ENCODE peak calls at places on chromosomes 2 and 18, in seven cellular contexts. One of them, this sample, is unnamed.

GRCh38 chr2:43184339-43184895 is 42.0 kb downstream of the ZFP36L2 start:
- DNase-seq in uterus: no peak
- DNase-seq in kidney epithelial cell: peak
- DNase-seq in heart right ventricle: no peak
- DNase-seq in AG09309: peak
- DNase-seq in upper lobe of right lung: no peak
- DNase-seq in fibroblast of mammary gland: peak
- DNase-seq in this sample: no peak

GRCh38 chr2:67702284-67702683 is 305.2 kb downstream of the ETAA1 start:
- DNase-seq in uterus: no peak
- DNase-seq in fibroblast of mammary gland: no peak
- DNase-seq in AG09309: no peak
- DNase-seq in kidney epithelial cell: no peak
- DNase-seq in upper lobe of right lung: no peak
- DNase-seq in heart right ventricle: no peak
- DNase-seq in this sample: no peak

GRCh38 chr2:144501118-144501517 is 18.8 kb downstream of the ZEB2 start:
- DNase-seq in AG09309: no peak
- DNase-seq in uterus: no peak
- DNase-seq in upper lobe of right lung: no peak
- DNase-seq in kidney epithelial cell: no peak
- DNase-seq in fibroblast of mammary gland: peak
- DNase-seq in heart right ventricle: no peak
- DNase-seq in this sample: no peak

GRCh38 chr2:24399434-24400206 is 39.3 kb upstream of the ITSN2 start:
- DNase-seq in uterus: no peak
- DNase-seq in AG09309: no peak
- DNase-seq in kidney epithelial cell: no peak
- DNase-seq in upper lobe of right lung: no peak
- DNase-seq in heart right ventricle: no peak
- DNase-seq in fibroblast of mammary gland: no peak
- DNase-seq in this sample: no peak

GRCh38 chr2:33453905-33454479 is 22.5 kb upstream of the RASGRP3 start:
- DNase-seq in kidney epithelial cell: no peak
- DNase-seq in upper lobe of right lung: no peak
- DNase-seq in fibroblast of mammary gland: no peak
- DNase-seq in uterus: no peak
- DNase-seq in AG09309: no peak
- DNase-seq in heart right ventricle: no peak
- DNase-seq in this sample: no peak

GRCh38 chr2:130799295-130799694 is 37.4 kb upstream of the ARHGEF4 start:
- DNase-seq in kidney epithelial cell: no peak
- DNase-seq in heart right ventricle: no peak
- DNase-seq in AG09309: no peak
- DNase-seq in upper lobe of right lung: no peak
- DNase-seq in fibroblast of mammary gland: no peak
- DNase-seq in uterus: no peak
- DNase-seq in this sample: peak

GRCh38 chr2:45459860-45460259 is 151.2 kb downstream of the SRBD1 start:
- DNase-seq in AG09309: no peak
- DNase-seq in upper lobe of right lung: no peak
- DNase-seq in fibroblast of mammary gland: no peak
- DNase-seq in heart right ventricle: no peak
- DNase-seq in uterus: peak
- DNase-seq in kidney epithelial cell: no peak
- DNase-seq in this sample: no peak

GRCh38 chr2:37672104-37672869 is 845 bp upstream of the CDC42EP3 start:
- DNase-seq in AG09309: peak
- DNase-seq in heart right ventricle: peak
- DNase-seq in uterus: peak
- DNase-seq in kidney epithelial cell: peak
- DNase-seq in upper lobe of right lung: peak
- DNase-seq in fibroblast of mammary gland: peak
- DNase-seq in this sample: peak

GRCh38 chr2:60957643-60958042 is 59.9 kb upstream of the PEX13 start:
- DNase-seq in upper lobe of right lung: no peak
- DNase-seq in heart right ventricle: no peak
- DNase-seq in fibroblast of mammary gland: no peak
- DNase-seq in uterus: no peak
- DNase-seq in kidney epithelial cell: no peak
- DNase-seq in AG09309: no peak
- DNase-seq in this sample: no peak

GRCh38 chr2:239158641-239159475 is 242.0 kb downstream of the HDAC4 start:
- DNase-seq in uterus: peak
- DNase-seq in kidney epithelial cell: no peak
- DNase-seq in heart right ventricle: no peak
- DNase-seq in AG09309: no peak
- DNase-seq in fibroblast of mammary gland: no peak
- DNase-seq in upper lobe of right lung: peak
- DNase-seq in this sample: peak

GRCh38 chr2:16725549-16725948 is 59.9 kb upstream of the CYRIA start:
- DNase-seq in upper lobe of right lung: no peak
- DNase-seq in fibroblast of mammary gland: peak
- DNase-seq in uterus: no peak
- DNase-seq in heart right ventricle: no peak
- DNase-seq in AG09309: no peak
- DNase-seq in kidney epithelial cell: no peak
- DNase-seq in this sample: no peak

GRCh38 chr2:25088817-25089485 is 47.1 kb downstream of the EFR3B start:
- DNase-seq in kidney epithelial cell: no peak
- DNase-seq in fibroblast of mammary gland: no peak
- DNase-seq in uterus: no peak
- DNase-seq in heart right ventricle: no peak
- DNase-seq in upper lobe of right lung: no peak
- DNase-seq in AG09309: no peak
- DNase-seq in this sample: no peak

GRCh38 chr2:102342888-102343287 is 12.7 kb upstream of the IL18R1 start:
- DNase-seq in heart right ventricle: no peak
- DNase-seq in AG09309: no peak
- DNase-seq in uterus: no peak
- DNase-seq in kidney epithelial cell: no peak
- DNase-seq in fibroblast of mammary gland: peak
- DNase-seq in upper lobe of right lung: no peak
- DNase-seq in this sample: no peak

GRCh38 chr2:197096649-197097048 is 170.1 kb upstream of the PGAP1 start:
- DNase-seq in heart right ventricle: no peak
- DNase-seq in kidney epithelial cell: no peak
- DNase-seq in upper lobe of right lung: no peak
- DNase-seq in fibroblast of mammary gland: no peak
- DNase-seq in uterus: no peak
- DNase-seq in AG09309: no peak
- DNase-seq in this sample: no peak

GRCh38 chr2:221282386-221282785 is 289.7 kb downstream of the EPHA4 start:
- DNase-seq in heart right ventricle: no peak
- DNase-seq in AG09309: no peak
- DNase-seq in kidney epithelial cell: no peak
- DNase-seq in upper lobe of right lung: no peak
- DNase-seq in uterus: no peak
- DNase-seq in fibroblast of mammary gland: no peak
- DNase-seq in this sample: no peak

GRCh38 chr2:19178175-19178574 is 180.2 kb downstream of the OSR1 start:
- DNase-seq in fibroblast of mammary gland: no peak
- DNase-seq in AG09309: no peak
- DNase-seq in uterus: no peak
- DNase-seq in upper lobe of right lung: no peak
- DNase-seq in kidney epithelial cell: no peak
- DNase-seq in heart right ventricle: no peak
- DNase-seq in this sample: no peak

GRCh38 chr18:59263566-59264135 is 9.6 kb downstream of the RAX start:
- DNase-seq in AG09309: no peak
- DNase-seq in kidney epithelial cell: no peak
- DNase-seq in heart right ventricle: no peak
- DNase-seq in fibroblast of mammary gland: peak
- DNase-seq in uterus: no peak
- DNase-seq in upper lobe of right lung: no peak
- DNase-seq in this sample: no peak

GRCh38 chr18:24063121-24063731 is 48.7 kb downstream of the TTC39C start:
- DNase-seq in kidney epithelial cell: no peak
- DNase-seq in upper lobe of right lung: no peak
- DNase-seq in heart right ventricle: no peak
- DNase-seq in uterus: no peak
- DNase-seq in fibroblast of mammary gland: peak
- DNase-seq in AG09309: no peak
- DNase-seq in this sample: no peak

GRCh38 chr2:102155703-102156515 is 13.4 kb downstream of the IL1R1 start:
- DNase-seq in kidney epithelial cell: no peak
- DNase-seq in fibroblast of mammary gland: peak
- DNase-seq in uterus: peak
- DNase-seq in upper lobe of right lung: no peak
- DNase-seq in AG09309: no peak
- DNase-seq in heart right ventricle: no peak
- DNase-seq in this sample: no peak

GRCh38 chr2:118032169-118033013 is 18.5 kb upstream of the CCDC93 start:
- DNase-seq in uterus: no peak
- DNase-seq in kidney epithelial cell: no peak
- DNase-seq in fibroblast of mammary gland: peak
- DNase-seq in heart right ventricle: no peak
- DNase-seq in upper lobe of right lung: no peak
- DNase-seq in AG09309: no peak
- DNase-seq in this sample: no peak

GRCh38 chr2:165646321-165646801 is 147.7 kb downstream of the GALNT3 start:
- DNase-seq in uterus: no peak
- DNase-seq in kidney epithelial cell: no peak
- DNase-seq in upper lobe of right lung: no peak
- DNase-seq in heart right ventricle: no peak
- DNase-seq in fibroblast of mammary gland: peak
- DNase-seq in AG09309: peak
- DNase-seq in this sample: no peak

GRCh38 chr18:45891806-45892205 is 66.3 kb downstream of the SIGLEC15 start:
- DNase-seq in uterus: no peak
- DNase-seq in AG09309: no peak
- DNase-seq in fibroblast of mammary gland: no peak
- DNase-seq in kidney epithelial cell: no peak
- DNase-seq in upper lobe of right lung: no peak
- DNase-seq in heart right ventricle: no peak
- DNase-seq in this sample: no peak

GRCh38 chr2:186699742-186700141 is 5.9 kb downstream of the FAM171B start:
- DNase-seq in AG09309: no peak
- DNase-seq in upper lobe of right lung: no peak
- DNase-seq in kidney epithelial cell: no peak
- DNase-seq in uterus: no peak
- DNase-seq in fibroblast of mammary gland: no peak
- DNase-seq in heart right ventricle: no peak
- DNase-seq in this sample: no peak

DNA sequence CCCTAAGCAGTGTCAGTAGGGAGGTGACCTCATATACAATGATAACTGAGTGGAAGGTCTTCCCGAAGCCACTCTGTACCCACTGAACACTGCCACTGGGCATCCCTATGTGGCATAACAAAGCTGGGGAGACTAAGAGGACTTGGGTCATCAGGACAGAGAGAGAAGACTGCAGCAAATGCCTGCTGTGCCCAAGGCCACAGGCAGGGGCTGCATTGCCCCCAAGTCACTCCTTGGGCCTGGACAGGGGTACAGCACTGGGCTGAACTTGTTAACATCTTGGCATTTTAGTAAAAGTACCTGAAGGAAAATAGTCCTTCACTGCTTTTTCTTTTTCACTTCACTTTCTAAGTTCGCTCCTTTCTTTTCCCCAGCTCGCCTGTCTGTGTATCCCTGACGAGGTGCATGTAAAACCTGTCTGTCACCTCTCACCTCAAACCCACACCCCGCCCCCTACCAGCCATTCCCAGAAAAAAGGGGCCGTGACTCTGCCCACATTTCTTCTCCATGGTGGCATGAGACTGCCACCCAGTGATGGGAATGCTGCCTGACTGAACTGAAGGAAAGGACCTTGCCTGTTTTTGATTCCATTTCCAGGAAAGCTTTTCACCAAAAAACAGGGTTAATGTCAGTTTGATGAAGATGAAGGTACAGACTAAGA is 62.9 kb downstream of the MTHFD2 start:
- DNase-seq in heart right ventricle: peak
- DNase-seq in uterus: no peak
- DNase-seq in kidney epithelial cell: no peak
- DNase-seq in upper lobe of right lung: no peak
- DNase-seq in AG09309: no peak
- DNase-seq in fibroblast of mammary gland: peak
- DNase-seq in this sample: no peak
- TF ChIP-seq CTCF in heart right ventricle: peak
- TF ChIP-seq CTCF in uterus: peak
- TF ChIP-seq CTCF in kidney epithelial cell: peak
- TF ChIP-seq CTCF in upper lobe of right lung: peak
- TF ChIP-seq CTCF in AG09309: peak
- TF ChIP-seq CTCF in fibroblast of mammary gland: peak
- TF ChIP-seq CTCF in this sample: peak

GRCh38 chr2:159165065-159165464 is 121.4 kb downstream of the WDSUB1 start:
- DNase-seq in uterus: no peak
- DNase-seq in heart right ventricle: no peak
- DNase-seq in fibroblast of mammary gland: no peak
- DNase-seq in upper lobe of right lung: no peak
- DNase-seq in AG09309: no peak
- DNase-seq in kidney epithelial cell: no peak
- DNase-seq in this sample: no peak

GRCh38 chr2:159164457-159164894 is 122.0 kb downstream of the WDSUB1 start:
- DNase-seq in uterus: no peak
- DNase-seq in fibroblast of mammary gland: no peak
- DNase-seq in heart right ventricle: no peak
- DNase-seq in kidney epithelial cell: no peak
- DNase-seq in AG09309: no peak
- DNase-seq in upper lobe of right lung: no peak
- DNase-seq in this sample: no peak

GRCh38 chr2:159169187-159169586 is 117.3 kb downstream of the WDSUB1 start:
- DNase-seq in heart right ventricle: no peak
- DNase-seq in fibroblast of mammary gland: no peak
- DNase-seq in uterus: no peak
- DNase-seq in AG09309: no peak
- DNase-seq in kidney epithelial cell: no peak
- DNase-seq in upper lobe of right lung: no peak
- DNase-seq in this sample: no peak

GRCh38 chr2:159172403-159172802 is 114.1 kb downstream of the WDSUB1 start:
- DNase-seq in heart right ventricle: no peak
- DNase-seq in kidney epithelial cell: no peak
- DNase-seq in fibroblast of mammary gland: no peak
- DNase-seq in uterus: no peak
- DNase-seq in AG09309: no peak
- DNase-seq in upper lobe of right lung: no peak
- DNase-seq in this sample: no peak

GRCh38 chr2:159168707-159169106 is 117.8 kb downstream of the WDSUB1 start:
- DNase-seq in AG09309: no peak
- DNase-seq in upper lobe of right lung: no peak
- DNase-seq in kidney epithelial cell: no peak
- DNase-seq in uterus: no peak
- DNase-seq in heart right ventricle: no peak
- DNase-seq in fibroblast of mammary gland: peak
- DNase-seq in this sample: no peak
- TF ChIP-seq CTCF in AG09309: no peak
- TF ChIP-seq CTCF in upper lobe of right lung: peak
- TF ChIP-seq CTCF in kidney epithelial cell: peak
- TF ChIP-seq CTCF in uterus: no peak
- TF ChIP-seq CTCF in heart right ventricle: peak
- TF ChIP-seq CTCF in fibroblast of mammary gland: peak
- TF ChIP-seq CTCF in this sample: peak

GRCh38 chr2:226798422-226799210 is 1.0 kb downstream of the IRS1 start:
- DNase-seq in kidney epithelial cell: no peak
- DNase-seq in fibroblast of mammary gland: peak
- DNase-seq in heart right ventricle: peak
- DNase-seq in AG09309: no peak
- DNase-seq in upper lobe of right lung: peak
- DNase-seq in uterus: peak
- DNase-seq in this sample: no peak
- TF ChIP-seq CTCF in kidney epithelial cell: peak
- TF ChIP-seq CTCF in fibroblast of mammary gland: no peak
- TF ChIP-seq CTCF in heart right ventricle: no peak
- TF ChIP-seq CTCF in AG09309: peak
- TF ChIP-seq CTCF in upper lobe of right lung: no peak
- TF ChIP-seq CTCF in uterus: no peak
- TF ChIP-seq CTCF in this sample: peak

GRCh38 chr18:35371412-35372195 is 5.5 kb downstream of the ZNF396 start:
- DNase-seq in uterus: no peak
- DNase-seq in heart right ventricle: no peak
- DNase-seq in fibroblast of mammary gland: peak
- DNase-seq in kidney epithelial cell: no peak
- DNase-seq in AG09309: peak
- DNase-seq in upper lobe of right lung: no peak
- DNase-seq in this sample: no peak
- TF ChIP-seq CTCF in uterus: no peak
- TF ChIP-seq CTCF in heart right ventricle: no peak
- TF ChIP-seq CTCF in fibroblast of mammary gland: no peak
- TF ChIP-seq CTCF in kidney epithelial cell: no peak
- TF ChIP-seq CTCF in AG09309: no peak
- TF ChIP-seq CTCF in upper lobe of right lung: no peak
- TF ChIP-seq CTCF in this sample: no peak

This sample was measured in osteocyte.